ENCODE peak calls at places on chromosomes 11 and 22, in eight cellular contexts. One of them, this sample, is unnamed.

GRCh38 chr11:102846292-102846691 is 2.9 kb upstream of the MMP3 start:
- DNase-seq in GM12864: no peak
- DNase-seq in left ventricle myocardium superior: no peak
- DNase-seq in OCI-LY7: no peak
- DNase-seq in cardiac fibroblast: no peak
- DNase-seq in GM19239: no peak
- DNase-seq in activated CD4-positive, alpha-beta T cell treated with anti-CD3 and anti-CD28 coated beads, Interleukin-2, amount 50 U/mL, for 1 hour: no peak
- DNase-seq in CD8-positive, alpha-beta memory T cell: no peak
- DNase-seq in this sample: no peak

GRCh38 chr11:17352925-17353227 is 1.3 kb downstream of the NCR3LG1 start:
- DNase-seq in OCI-LY7: peak
- DNase-seq in activated CD4-positive, alpha-beta T cell treated with anti-CD3 and anti-CD28 coated beads, Interleukin-2, amount 50 U/mL, for 1 hour: peak
- DNase-seq in left ventricle myocardium superior: peak
- DNase-seq in GM19239: peak
- DNase-seq in CD8-positive, alpha-beta memory T cell: peak
- DNase-seq in cardiac fibroblast: peak
- DNase-seq in GM12864: peak
- DNase-seq in this sample: peak

GRCh38 chr22:23196165-23196564 is 15.9 kb downstream of the BCR start:
- DNase-seq in left ventricle myocardium superior: no peak
- DNase-seq in GM19239: no peak
- DNase-seq in activated CD4-positive, alpha-beta T cell treated with anti-CD3 and anti-CD28 coated beads, Interleukin-2, amount 50 U/mL, for 1 hour: no peak
- DNase-seq in OCI-LY7: no peak
- DNase-seq in CD8-positive, alpha-beta memory T cell: no peak
- DNase-seq in cardiac fibroblast: no peak
- DNase-seq in GM12864: no peak
- DNase-seq in this sample: no peak

GRCh38 chr11:12017243-12017678 is 8.8 kb upstream of the DKK3 start:
- DNase-seq in OCI-LY7: no peak
- DNase-seq in GM19239: no peak
- DNase-seq in GM12864: no peak
- DNase-seq in CD8-positive, alpha-beta memory T cell: no peak
- DNase-seq in cardiac fibroblast: peak
- DNase-seq in activated CD4-positive, alpha-beta T cell treated with anti-CD3 and anti-CD28 coated beads, Interleukin-2, amount 50 U/mL, for 1 hour: no peak
- DNase-seq in left ventricle myocardium superior: no peak
- DNase-seq in this sample: no peak

GRCh38 chr22:19524170-19525115 is at the start of gene CLDN5:
- DNase-seq in GM12864: no peak
- DNase-seq in left ventricle myocardium superior: peak
- DNase-seq in CD8-positive, alpha-beta memory T cell: no peak
- DNase-seq in OCI-LY7: no peak
- DNase-seq in activated CD4-positive, alpha-beta T cell treated with anti-CD3 and anti-CD28 coated beads, Interleukin-2, amount 50 U/mL, for 1 hour: no peak
- DNase-seq in GM19239: no peak
- DNase-seq in cardiac fibroblast: peak
- DNase-seq in this sample: no peak

GRCh38 chr11:69280994-69281393 is 13.0 kb upstream of the MYEOV start:
- DNase-seq in cardiac fibroblast: peak
- DNase-seq in activated CD4-positive, alpha-beta T cell treated with anti-CD3 and anti-CD28 coated beads, Interleukin-2, amount 50 U/mL, for 1 hour: no peak
- DNase-seq in GM19239: no peak
- DNase-seq in OCI-LY7: no peak
- DNase-seq in GM12864: no peak
- DNase-seq in CD8-positive, alpha-beta memory T cell: no peak
- DNase-seq in left ventricle myocardium superior: no peak
- DNase-seq in this sample: no peak

GRCh38 chr11:64921384-64921783 is 3.1 kb upstream of the PPP2R5B start:
- DNase-seq in activated CD4-positive, alpha-beta T cell treated with anti-CD3 and anti-CD28 coated beads, Interleukin-2, amount 50 U/mL, for 1 hour: no peak
- DNase-seq in CD8-positive, alpha-beta memory T cell: no peak
- DNase-seq in left ventricle myocardium superior: no peak
- DNase-seq in cardiac fibroblast: no peak
- DNase-seq in GM12864: no peak
- DNase-seq in OCI-LY7: no peak
- DNase-seq in GM19239: no peak
- DNase-seq in this sample: no peak

GRCh38 chr22:49873228-49873940 is 19.7 kb downstream of the ZBED4 start:
- DNase-seq in left ventricle myocardium superior: no peak
- DNase-seq in OCI-LY7: no peak
- DNase-seq in activated CD4-positive, alpha-beta T cell treated with anti-CD3 and anti-CD28 coated beads, Interleukin-2, amount 50 U/mL, for 1 hour: no peak
- DNase-seq in GM12864: no peak
- DNase-seq in GM19239: no peak
- DNase-seq in CD8-positive, alpha-beta memory T cell: no peak
- DNase-seq in cardiac fibroblast: no peak
- DNase-seq in this sample: no peak